ENCODE peak calls at places on chromosomes 2 and 18, in eight cellular contexts. V is foreskin keratinocyte, N is endothelial cell, Q is nephron progenitor cell, G is tibial nerve, W is epithelial cell of proximal tubule, T is GM23338, B is AG10803. K is an unnamed sample.

GRCh38 chr2:128654404-128654803 is 335.7 kb upstream of the HS6ST1 start:
- DNase-seq in V (no peak), N (no peak), Q (no peak), G (no peak), W (no peak), T (no peak), B (no peak), K (no peak)

GRCh38 chr2:108950736-108951135 is 38.3 kb downstream of the EDAR start:
- DNase-seq in V (no peak), N (no peak), Q (no peak), G (no peak), W (no peak), T (no peak), B (no peak), K (no peak)

GRCh38 chr18:45876131-45876530 is 50.7 kb downstream of the SIGLEC15 start:
- DNase-seq in V (no peak), N (no peak), Q (no peak), G (no peak), W (no peak), T (no peak), B (no peak), K (no peak)

GRCh38 chr18:24629926-24630325 is 169.5 kb downstream of the HRH4 start:
- DNase-seq in V (no peak), N (no peak), Q (no peak), G (no peak), W (no peak), T (no peak), B (no peak), K (no peak)

GRCh38 chr2:218370410-218371063 is 11.5 kb upstream of the SLC11A1 start:
- DNase-seq in V (no peak), N (no peak), Q (no peak), G (peak), W (no peak), T (no peak), B (peak), K (peak)

GRCh38 chr2:62034715-62035114 is 129.2 kb downstream of the COMMD1 start:
- DNase-seq in V (no peak), N (no peak), Q (no peak), G (no peak), W (no peak), T (no peak), B (no peak), K (no peak)

GRCh38 chr2:127678991-127679390 is 3.7 kb upstream of the LIMS2 start:
- DNase-seq in V (no peak), N (no peak), Q (no peak), G (no peak), W (no peak), T (no peak), B (no peak), K (no peak)

GRCh38 chr2:172962824-172963223 is 112.8 kb upstream of the MAP3K20 start:
- DNase-seq in V (peak), N (no peak), Q (no peak), G (no peak), W (no peak), T (no peak), B (no peak), K (no peak)

GRCh38 chr2:71613953-71614925 is 160.9 kb downstream of the DYSF start:
- DNase-seq in V (no peak), N (peak), Q (no peak), G (no peak), W (no peak), T (no peak), B (no peak), K (peak)

GRCh38 chr2:152127628-152128027 is 28.8 kb upstream of the CACNB4 start:
- DNase-seq in V (no peak), N (no peak), Q (no peak), G (no peak), W (no peak), T (no peak), B (no peak), K (no peak)

GRCh38 chr2:135948642-135949355 is 36.6 kb downstream of the DARS1 start:
- DNase-seq in V (peak), N (no peak), Q (no peak), G (no peak), W (peak), T (no peak), B (peak), K (no peak)

DNA sequence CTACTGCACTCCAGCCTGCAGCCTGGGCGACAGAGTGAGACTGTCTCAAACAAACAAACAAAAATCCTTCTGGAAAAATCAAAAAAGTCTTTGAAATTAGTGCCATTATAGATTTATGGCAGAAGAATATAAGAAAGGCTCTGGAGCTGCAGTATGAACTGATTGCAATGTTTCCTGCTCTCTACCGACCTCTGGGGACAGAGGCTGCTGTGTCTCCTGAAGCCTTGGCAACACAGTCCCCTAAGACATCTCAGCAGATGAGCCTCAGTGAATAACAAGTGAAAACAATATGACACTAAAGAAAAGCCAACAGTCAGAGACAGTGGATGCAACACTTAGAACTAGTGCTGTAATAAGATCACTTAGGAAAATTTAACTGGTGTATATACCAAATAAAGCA is 494.9 kb upstream of the LRATD1 start:
- DNase-seq in V (no peak), N (no peak), Q (no peak), G (no peak), W (no peak), T (peak), B (no peak), K (no peak)
- TF ChIP-seq CTCF in V (peak), N (no peak), Q (peak), G (no peak), W (no peak), T (peak), B (no peak), K (no peak)

DNA sequence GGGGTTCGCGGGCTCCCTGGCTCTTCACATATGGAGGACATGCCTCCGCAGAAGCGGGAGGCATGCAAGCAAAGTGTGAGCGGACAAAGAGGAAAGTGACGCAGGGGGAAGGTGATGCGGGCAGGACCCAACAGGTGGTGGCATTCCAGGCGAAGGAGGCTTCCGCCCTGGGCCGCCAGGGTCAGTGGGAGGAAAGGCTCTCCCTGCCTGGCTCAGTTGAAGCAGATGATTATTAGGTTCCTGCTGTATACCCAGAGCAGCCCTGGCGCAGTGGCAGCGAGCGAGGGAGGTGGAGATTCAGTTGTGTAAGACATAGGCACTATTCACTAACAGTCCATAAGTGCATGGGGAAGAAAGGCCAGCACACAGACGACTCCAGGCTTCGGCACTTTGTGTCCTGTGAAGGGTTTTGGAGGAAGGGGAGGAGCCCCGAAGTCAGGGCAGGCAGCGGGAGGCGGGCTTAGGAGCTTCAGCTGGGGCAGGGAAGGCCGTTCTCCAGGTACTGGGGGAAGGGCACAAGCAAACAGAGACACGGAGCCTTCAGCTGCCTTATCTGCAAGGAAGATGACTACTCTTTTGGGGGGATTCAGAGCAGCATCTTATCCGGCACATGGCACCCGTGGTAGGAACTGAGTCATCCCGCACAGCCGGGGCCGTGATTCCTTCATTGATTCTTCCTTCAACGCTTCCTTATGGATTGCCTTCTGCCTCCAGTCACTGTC is 89.8 kb downstream of the TGOLN2 start:
- DNase-seq in V (peak), N (peak), Q (peak), G (no peak), W (no peak), T (peak), B (no peak), K (no peak)
- TF ChIP-seq CTCF in V (peak), N (no peak), Q (no peak), G (no peak), W (no peak), T (no peak), B (no peak), K (no peak)

GRCh38 chr2:200617089-200618050 is 31.6 kb downstream of the AOX1 start:
- DNase-seq in V (no peak), N (no peak), Q (no peak), G (no peak), W (no peak), T (no peak), B (peak), K (no peak)

GRCh38 chr2:200618051-200618419 is 32.2 kb downstream of the AOX1 start:
- DNase-seq in V (no peak), N (no peak), Q (no peak), G (no peak), W (no peak), T (no peak), B (no peak), K (no peak)

GRCh38 chr2:200616656-200617055 is 30.8 kb downstream of the AOX1 start:
- DNase-seq in V (no peak), N (no peak), Q (no peak), G (no peak), W (no peak), T (no peak), B (peak), K (no peak)

GRCh38 chr2:200619275-200619674 is 33.5 kb downstream of the AOX1 start:
- DNase-seq in V (no peak), N (no peak), Q (no peak), G (no peak), W (no peak), T (no peak), B (peak), K (no peak)

DNA sequence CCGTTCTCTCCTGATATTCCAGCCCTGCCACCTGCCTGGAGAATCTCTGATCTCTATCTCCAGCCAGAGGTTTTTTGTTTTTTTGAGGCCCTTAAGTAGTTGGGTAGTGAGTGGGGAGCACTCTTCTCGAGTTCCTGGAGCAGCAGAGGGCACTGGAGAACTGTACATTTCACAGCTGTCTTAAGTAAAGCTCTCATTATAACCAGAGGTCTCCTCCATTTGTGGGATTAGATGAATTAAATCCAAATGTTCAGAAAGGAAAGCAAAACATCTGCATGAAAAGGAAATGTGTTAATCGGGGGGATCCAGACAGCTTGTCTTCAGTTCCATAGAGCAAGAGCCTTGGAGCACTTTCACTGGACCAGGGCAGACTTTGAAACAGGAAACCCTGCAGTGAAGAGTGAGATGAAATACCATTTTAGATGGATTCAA is 32.8 kb downstream of the AOX1 start:
- DNase-seq in V (no peak), N (no peak), Q (no peak), G (no peak), W (no peak), T (no peak), B (peak), K (no peak)
- TF ChIP-seq CTCF in V (peak), N (no peak), Q (no peak), G (no peak), W (peak), T (no peak), B (peak), K (no peak)

DNA sequence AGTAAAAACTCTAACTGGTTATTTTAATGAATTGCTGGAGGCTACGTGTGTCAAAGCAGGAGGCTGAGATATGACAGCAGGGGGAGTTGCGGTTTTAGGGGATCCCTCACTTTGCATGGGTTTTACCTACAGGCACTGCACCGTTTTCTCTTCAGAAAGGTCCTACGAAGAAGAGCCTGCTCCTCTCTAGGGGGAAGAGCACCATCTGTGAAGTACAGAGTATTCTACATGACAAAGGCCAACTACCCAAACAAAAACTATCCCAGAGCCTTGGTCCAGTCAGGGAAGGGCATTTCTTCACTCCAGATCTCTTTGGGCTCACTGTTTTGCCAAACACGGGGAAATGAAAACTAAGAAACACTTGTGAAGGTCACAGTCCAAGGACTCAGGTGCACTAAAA is 696.7 kb upstream of the SOX11 start:
- DNase-seq in V (no peak), N (no peak), Q (no peak), G (no peak), W (no peak), T (peak), B (no peak), K (no peak)
- TF ChIP-seq CTCF in V (no peak), N (no peak), Q (no peak), G (no peak), W (no peak), T (peak), B (no peak), K (no peak)

DNA sequence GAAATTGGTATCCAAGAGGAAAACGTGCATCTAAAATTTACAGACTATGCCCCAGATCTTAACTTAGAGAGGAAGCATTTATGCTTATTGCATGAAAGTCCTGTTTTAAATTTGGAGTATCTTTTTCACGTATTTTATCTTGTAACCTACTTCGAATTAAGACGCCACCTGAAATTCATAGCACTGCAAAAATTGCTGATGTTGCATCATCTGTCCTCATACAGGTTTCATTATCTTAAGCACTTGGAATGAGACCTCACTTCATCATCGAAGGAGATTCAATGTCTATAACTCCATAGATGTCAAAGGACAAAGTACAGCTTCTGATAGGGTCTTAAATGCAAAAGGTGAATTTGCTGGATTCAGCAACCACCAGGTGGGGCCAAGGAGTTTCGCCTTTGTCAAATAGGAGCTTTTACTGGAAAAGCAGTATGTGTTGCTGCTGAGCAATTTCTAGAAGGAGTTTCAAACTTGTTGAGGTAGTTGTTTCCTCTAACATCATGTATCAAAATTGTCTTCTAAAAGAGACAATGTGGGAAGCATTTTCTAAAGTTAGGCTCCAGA is 106.4 kb upstream of the CCDC85A start:
- DNase-seq in V (peak), N (peak), Q (peak), G (no peak), W (no peak), T (peak), B (peak), K (no peak)
- TF ChIP-seq CTCF in V (peak), N (peak), Q (peak), G (no peak), W (peak), T (peak), B (peak), K (no peak)

GRCh38 chr2:17171446-17172049 is 346.7 kb downstream of the RAD51AP2 start:
- DNase-seq in V (peak), N (peak), Q (peak), G (no peak), W (no peak), T (peak), B (peak), K (no peak)
- TF ChIP-seq CTCF in V (peak), N (peak), Q (peak), G (no peak), W (peak), T (peak), B (peak), K (peak)

GRCh38 chr2:179261161-179261825 is 3.3 kb downstream of the SESTD1 start:
- DNase-seq in V (no peak), N (no peak), Q (no peak), G (no peak), W (no peak), T (no peak), B (no peak), K (no peak)
- TF ChIP-seq CTCF in V (peak), N (peak), Q (no peak), G (peak), W (peak), T (peak), B (peak), K (no peak)

K was measured in right atrium auricular region.